ENCODE peak calls at places on chromosomes 13 and 19, in nine cellular contexts. U is mucosa of descending colon; T is NCI-H1436; J is iris pigment epithelial cell; X is GM20000; L is activated CD4-positive, CD25-positive, alpha-beta regulatory T cell; M is NCI-H2107; I is M059J; P is memory B cell. B is an unnamed sample.

GRCh38 chr13:98144501-98145350 is 1.8 kb downstream of the FARP1 start:
- DNase-seq in U (peak; percentile 37), T (no peak), J (peak; percentile 67), X (no peak), L (no peak), M (peak; percentile 8), I (peak; percentile 64), P (no peak), B (no peak)

GRCh38 chr13:44142911-44143665 is 230.5 kb upstream of the SERP2 start:
- DNase-seq in U (no peak), T (no peak), J (peak; percentile 75), X (no peak), L (no peak), M (no peak), I (peak; percentile 82), P (no peak), B (no peak)

GRCh38 chr19:39996218-39996810 is 546 bp upstream of the ZNF546 start:
- DNase-seq in U (no peak), T (no peak), J (peak; percentile 59), X (peak; percentile 32), L (no peak), M (no peak), I (peak; percentile 86), P (peak; percentile 7), B (no peak)

GRCh38 chr19:37763488-37763887 is 15.9 kb downstream of the ZNF573 start:
- DNase-seq in U (no peak), T (no peak), J (peak; percentile 47), X (no peak), L (no peak), M (no peak), I (peak; percentile 48), P (no peak), B (no peak)

GRCh38 chr13:29532136-29532535 is 63.4 kb downstream of the SLC7A1 start:
- DNase-seq in U (no peak), T (no peak), J (no peak), X (no peak), L (no peak), M (no peak), I (peak; percentile 22), P (no peak), B (no peak)

GRCh38 chr19:42248270-42249148 is 6.1 kb upstream of the GSK3A start:
- DNase-seq in U (no peak), T (no peak), J (no peak), X (no peak), L (no peak), M (no peak), I (no peak), P (no peak), B (no peak)

GRCh38 chr19:10895920-10896319 is 24.6 kb downstream of the CARM1 start:
- DNase-seq in U (no peak), T (no peak), J (no peak), X (no peak), L (no peak), M (no peak), I (no peak), P (no peak), B (no peak)

GRCh38 chr19:2037676-2038255 is 13.3 kb downstream of the MKNK2 start:
- DNase-seq in U (peak; percentile 33), T (no peak), J (no peak), X (no peak), L (no peak), M (no peak), I (no peak), P (no peak), B (no peak)

GRCh38 chr19:39310558-39311311 is 9.9 kb downstream of the LRFN1 start:
- DNase-seq in U (no peak), T (no peak), J (peak; percentile 19), X (peak; percentile 16), L (no peak), M (no peak), I (no peak), P (no peak), B (no peak)

GRCh38 chr19:2691951-2692350 is 10.5 kb downstream of the GNG7 start:
- DNase-seq in U (no peak), T (no peak), J (no peak), X (no peak), L (no peak), M (no peak), I (peak; percentile 49), P (no peak), B (no peak)

GRCh38 chr19:33426621-33427475 is 53.3 kb downstream of the CEBPG start:
- DNase-seq in U (no peak), T (no peak), J (no peak), X (no peak), L (no peak), M (no peak), I (no peak), P (no peak), B (no peak)

GRCh38 chr13:113538689-113539058 is 45.9 kb upstream of the TFDP1 start:
- DNase-seq in U (no peak), T (no peak), J (no peak), X (peak; percentile 13), L (no peak), M (no peak), I (no peak), P (no peak), B (no peak)

GRCh38 chr13:55652657-55653056 is 1488.1 kb upstream of the PRR20A start:
- DNase-seq in U (no peak), T (no peak), J (no peak), X (no peak), L (no peak), M (no peak), I (no peak), P (no peak), B (no peak)

GRCh38 chr13:111852701-111853100 is 214.2 kb upstream of the SOX1 start:
- DNase-seq in U (no peak), T (peak; percentile 48), J (no peak), X (no peak), L (no peak), M (peak; percentile 49), I (no peak), P (no peak), B (no peak)

GRCh38 chr19:19461306-19461670 is 54.1 kb downstream of the TSSK6 start:
- DNase-seq in U (no peak), T (no peak), J (no peak), X (no peak), L (no peak), M (no peak), I (no peak), P (no peak), B (no peak)

GRCh38 chr13:106484084-106484754 is 51.2 kb downstream of the EFNB2 start:
- DNase-seq in U (no peak), T (no peak), J (no peak), X (no peak), L (no peak), M (no peak), I (peak; percentile 52), P (no peak), B (no peak)

GRCh38 chr19:47247308-47247990 is 8.9 kb upstream of the CCDC9 start:
- DNase-seq in U (peak; percentile 87), T (peak; percentile 49), J (peak; percentile 73), X (peak; percentile 72), L (peak; percentile 75), M (no peak), I (peak; percentile 69), P (peak; percentile 75), B (peak; percentile 65)

GRCh38 chr13:111271186-111271698 is 49.2 kb upstream of the TEX29 start:
- DNase-seq in U (no peak), T (no peak), J (no peak), X (no peak), L (no peak), M (no peak), I (no peak), P (no peak), B (no peak)

GRCh38 chr13:27147530-27148170 is 24.0 kb downstream of the USP12 start:
- DNase-seq in U (no peak), T (no peak), J (peak; percentile 28), X (peak; percentile 63), L (no peak), M (no peak), I (peak; percentile 45), P (peak; percentile 41), B (no peak)

GRCh38 chr13:75760182-75760981 is 124.3 kb downstream of the LMO7 start:
- DNase-seq in U (peak; percentile 56), T (peak; percentile 57), J (peak; percentile 42), X (peak; percentile 33), L (no peak), M (peak; percentile 49), I (no peak), P (no peak), B (no peak)

GRCh38 chr19:384801-385169 is 24.2 kb downstream of the C2CD4C start:
- DNase-seq in U (no peak), T (no peak), J (no peak), X (no peak), L (no peak), M (no peak), I (no peak), P (no peak), B (no peak)

GRCh38 chr19:1855040-1855827 is 7.0 kb upstream of the REXO1 start:
- DNase-seq in U (peak; percentile 97), T (peak; percentile 53), J (peak; percentile 76), X (peak; percentile 96), L (peak; percentile 44), M (no peak), I (no peak), P (no peak), B (peak; percentile 75)

GRCh38 chr19:5170329-5170745 is 170.3 kb downstream of the PTPRS start:
- DNase-seq in U (peak; percentile 55), T (no peak), J (no peak), X (no peak), L (peak; percentile 33), M (no peak), I (no peak), P (peak; percentile 51), B (peak; percentile 41)

GRCh38 chr13:20378721-20379120 is 146.6 kb upstream of the GJB6 start:
- DNase-seq in U (no peak), T (no peak), J (no peak), X (no peak), L (no peak), M (no peak), I (no peak), P (no peak), B (no peak)

GRCh38 chr19:596263-596655 is 6.6 kb downstream of the HCN2 start:
- DNase-seq in U (no peak), T (no peak), J (no peak), X (no peak), L (no peak), M (no peak), I (no peak), P (no peak), B (no peak)

GRCh38 chr13:50644081-50644871 is 199.2 kb downstream of the DLEU7 start:
- DNase-seq in U (no peak), T (no peak), J (peak; percentile 38), X (no peak), L (no peak), M (no peak), I (peak; percentile 65), P (no peak), B (no peak)

GRCh38 chr13:64912141-64912540 is 2318.0 kb downstream of the PCDH9 start:
- DNase-seq in U (no peak), T (no peak), J (peak; percentile 77), X (no peak), L (no peak), M (no peak), I (peak; percentile 9), P (no peak), B (no peak)

GRCh38 chr13:24292476-24292875 is 16.9 kb upstream of the C1QTNF9 start:
- DNase-seq in U (no peak), T (no peak), J (peak; percentile 28), X (no peak), L (no peak), M (no peak), I (no peak), P (no peak), B (no peak)

B was measured in T-helper 1 cell.